ENCODE peak calls at places on chromosomes 1 and 21, in eight cellular contexts. A is psoas muscle, Y is GM23338, O is GM12865, N is fibroblast of mammary gland, T is uterus, I is stomach, B is bronchial epithelial cell. J is an unnamed sample.

GRCh38 chr1:19597463-19598309 is 46.4 kb upstream of the NBL1 start:
- DNase-seq in A (no peak), O (peak), T (no peak), N (peak), B (peak), I (no peak), Y (peak), J (no peak)

GRCh38 chr1:5738911-5739462 is 253.2 kb downstream of the NPHP4 start:
- DNase-seq in I (peak), B (no peak), A (no peak), O (no peak), N (no peak), Y (no peak), T (no peak), J (no peak)

GRCh38 chr1:26553942-26554682 is 24.6 kb downstream of the RPS6KA1 start:
- DNase-seq in A (no peak), O (no peak), Y (no peak), T (no peak), B (no peak), I (no peak), N (no peak), J (no peak)

GRCh38 chr1:211529453-211529852 is 37.5 kb upstream of the RD3 start:
- DNase-seq in T (no peak), Y (no peak), N (peak), A (no peak), I (no peak), O (no peak), B (peak), J (no peak)

GRCh38 chr1:80929868-80930508 is 870.7 kb upstream of the ADGRL2 start:
- DNase-seq in O (peak), A (no peak), I (no peak), N (no peak), B (no peak), T (no peak), Y (no peak), J (no peak)

GRCh38 chr1:28775121-28775942 is 36.6 kb upstream of the OPRD1 start:
- DNase-seq in B (peak), I (peak), N (peak), Y (peak), O (peak), A (peak), T (peak), J (peak)

GRCh38 chr1:229368347-229368746 is 25.5 kb upstream of the CCSAP start:
- DNase-seq in B (peak), N (no peak), O (peak), Y (no peak), I (no peak), A (no peak), T (no peak), J (no peak)

GRCh38 chr1:110639724-110640386 is 33.7 kb upstream of the KCNA2 start:
- DNase-seq in N (peak), Y (no peak), A (no peak), I (no peak), B (peak), O (no peak), T (no peak), J (no peak)

GRCh38 chr1:161994153-161994814 is 29.4 kb downstream of the OLFML2B start:
- DNase-seq in I (no peak), O (no peak), Y (no peak), A (no peak), T (peak), N (peak), B (no peak), J (no peak)

GRCh38 chr1:53305650-53306049 is 22.2 kb downstream of the LRP8 start:
- DNase-seq in T (no peak), Y (no peak), O (no peak), N (no peak), A (no peak), B (peak), I (no peak), J (peak)

DNA sequence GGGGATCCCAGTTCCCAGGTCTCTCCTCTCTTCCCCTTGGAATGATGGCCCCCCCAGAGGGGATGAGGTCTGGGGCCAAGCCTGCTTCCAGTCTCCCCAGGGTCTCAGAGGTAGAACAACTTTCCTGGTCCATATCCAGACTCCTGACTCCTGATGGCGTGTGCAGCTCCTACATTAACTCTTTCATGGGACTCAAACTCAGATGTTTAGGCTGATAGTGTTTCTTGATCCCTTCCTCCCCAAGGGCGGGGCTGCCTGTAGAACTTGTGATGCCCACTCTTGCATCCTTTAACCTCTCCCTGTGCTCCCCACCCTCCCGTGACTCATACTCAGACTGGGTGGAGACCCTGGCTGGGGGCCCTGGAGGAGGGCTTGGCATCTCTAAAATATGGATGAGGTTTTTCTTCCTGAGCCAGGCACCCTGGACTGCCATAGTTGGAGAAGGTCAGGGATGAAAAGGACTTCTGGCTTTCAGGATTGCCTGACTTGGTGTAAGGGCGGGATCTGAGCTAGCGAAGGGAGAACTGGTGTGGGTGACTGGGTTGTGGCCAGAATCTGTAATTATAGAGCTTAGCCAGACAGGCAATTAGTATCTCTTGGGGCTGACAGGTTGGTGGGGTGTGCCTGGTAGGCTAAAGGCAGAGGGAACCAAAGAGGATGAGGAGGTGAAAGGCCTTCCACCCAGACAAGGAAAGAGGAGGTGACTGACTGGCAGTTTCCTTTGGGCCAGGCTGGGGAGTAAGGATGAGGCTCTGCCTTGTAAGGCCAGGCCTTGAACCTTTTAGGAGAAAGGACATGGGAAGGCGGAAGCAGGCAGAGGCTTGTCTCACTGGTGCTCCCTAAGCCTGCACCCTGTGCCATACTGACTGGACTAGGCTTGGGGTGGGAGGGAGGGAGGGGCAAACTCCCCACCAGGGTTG is 1.5 kb downstream of the ATP8B2 start:
- DNase-seq in A (peak), I (no peak), B (peak), Y (no peak), N (peak), O (no peak), T (peak), J (peak)
- TF ChIP-seq CTCF in A (no peak), I (no peak), B (no peak), Y (no peak), N (no peak), O (no peak), T (no peak), J (peak)

GRCh38 chr1:14970115-14970798 is 183.3 kb upstream of the TMEM51 start:
- DNase-seq in A (peak), Y (peak), N (peak), O (peak), B (peak), T (peak), I (peak), J (peak)
- H3K4me3 ChIP-seq in A (no peak), Y (no peak), N (no peak), O (no peak), B (no peak), T (no peak), I (no peak), J (no peak)

GRCh38 chr1:4489486-4489885 is 164.9 kb upstream of the AJAP1 start:
- DNase-seq in O (no peak), T (no peak), A (no peak), N (no peak), I (no peak), Y (no peak), B (no peak), J (no peak)

GRCh38 chr1:4495809-4496208 is 158.6 kb upstream of the AJAP1 start:
- DNase-seq in N (no peak), Y (no peak), I (no peak), O (no peak), A (no peak), T (no peak), B (no peak), J (no peak)

GRCh38 chr1:4500441-4500840 is 154.0 kb upstream of the AJAP1 start:
- DNase-seq in B (no peak), T (no peak), Y (no peak), A (no peak), O (no peak), N (no peak), I (no peak), J (no peak)

GRCh38 chr1:4494558-4494957 is 159.9 kb upstream of the AJAP1 start:
- DNase-seq in B (no peak), O (no peak), T (no peak), A (no peak), I (no peak), Y (no peak), N (no peak), J (peak)
- TF ChIP-seq CTCF in B (no peak), O (no peak), T (no peak), A (no peak), I (no peak), Y (no peak), N (no peak), J (peak)

DNA sequence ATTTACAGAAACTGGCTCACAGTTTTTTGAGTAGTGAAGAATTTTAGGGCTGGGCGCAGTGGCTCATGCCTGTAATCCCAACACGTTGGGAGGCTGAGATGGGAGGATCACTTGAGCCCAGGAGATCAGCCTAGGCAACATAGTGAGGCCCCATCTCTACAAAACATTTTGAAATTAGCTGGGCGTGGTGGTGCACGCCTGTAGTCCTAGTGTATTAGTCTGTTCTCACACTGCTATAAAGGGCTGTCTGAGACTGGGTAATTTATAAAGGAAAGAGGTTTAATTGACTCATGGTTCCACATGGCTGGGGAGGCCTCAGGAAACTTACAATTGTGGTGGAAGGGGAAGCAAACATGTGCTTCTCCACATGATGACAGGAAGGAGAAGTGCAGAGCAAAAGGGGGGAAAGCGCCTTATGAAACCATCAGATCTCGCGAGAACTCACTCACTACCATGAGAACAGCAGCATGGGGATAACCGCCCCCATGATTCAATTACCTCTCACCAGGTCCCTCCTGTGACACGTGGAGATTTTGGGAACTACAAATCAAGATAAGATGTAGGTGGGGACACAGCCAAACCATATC is 24.4 kb upstream of the DYRK1A start:
- DNase-seq in I (no peak), O (no peak), T (no peak), N (no peak), Y (no peak), B (no peak), A (no peak), J (no peak)
- H3K4me3 ChIP-seq in I (no peak), O (no peak), T (no peak), N (no peak), Y (no peak), B (no peak), A (no peak), J (no peak)

J was measured in heart right ventricle.